ENCODE peak calls at places on chromosomes 16 and 17, in seven cellular contexts. P is CD8-positive, alpha-beta memory T cell; S is CD4-positive, CD25-positive, alpha-beta regulatory T cell; U is testis; W is GM23248; T is Peyer's patch; X is colonic mucosa. M is an unnamed sample. For H3K36me3 and H3K4me1, the result is how much of the 10 kb centered on the place peaks cover.

GRCh38 chr17:59751955-59752413 is 44.5 kb downstream of the VMP1 start:
- DNase-seq in X (no peak), T (no peak), S (peak), P (no peak), W (peak), U (no peak), M (no peak)

GRCh38 chr16:30876867-30877266 is 17.0 kb downstream of the BCL7C start:
- DNase-seq in W (peak), T (no peak), U (no peak), X (no peak), P (no peak), S (no peak), M (no peak)

GRCh38 chr17:75764711-75765421 is at the start of gene GALK1:
- DNase-seq in P (peak), X (peak), S (peak), U (peak), T (peak), W (peak), M (no peak)

GRCh38 chr16:23514381-23515152 is 4.3 kb upstream of the GGA2 start:
- DNase-seq in P (no peak), S (peak), T (no peak), U (no peak), W (no peak), X (no peak), M (no peak)

GRCh38 chr16:56793504-56793903 is 63.6 kb downstream of the NUP93 start:
- DNase-seq in X (no peak), S (peak), U (no peak), P (no peak), W (peak), T (no peak), M (no peak)

GRCh38 chr16:4494746-4495490 is 18.7 kb downstream of the HMOX2 start:
- DNase-seq in U (no peak), W (peak), P (no peak), T (no peak), S (no peak), X (no peak), M (no peak)

GRCh38 chr16:72897707-72898106 is 150.2 kb downstream of the ZFHX3 start:
- DNase-seq in P (no peak), U (no peak), S (no peak), W (no peak), X (no peak), T (no peak), M (no peak)

GRCh38 chr17:45896803-45897693 is 2.7 kb downstream of the MAPT start:
- DNase-seq in S (no peak), U (no peak), X (no peak), W (no peak), P (no peak), T (no peak), M (no peak)

GRCh38 chr16:27363797-27364196 is 38.2 kb upstream of the IL21R start:
- DNase-seq in T (peak), P (no peak), U (peak), W (no peak), S (no peak), X (peak), M (no peak)

GRCh38 chr17:61248399-61248798 is 151.2 kb upstream of the TBX2 start:
- DNase-seq in T (no peak), S (no peak), W (peak), P (no peak), X (peak), U (no peak), M (no peak)

GRCh38 chr17:56629450-56630187 is 36.1 kb downstream of the NOG start:
- DNase-seq in X (no peak), P (no peak), W (peak), S (peak), U (no peak), T (no peak), M (no peak)

GRCh38 chr16:27281285-27281684 is 12.7 kb upstream of the NSMCE1 start:
- DNase-seq in T (no peak), X (no peak), P (no peak), W (no peak), S (no peak), U (no peak), M (no peak)

GRCh38 chr17:2936351-2936750 is 127.1 kb downstream of the OR1D5 start:
- DNase-seq in T (no peak), W (no peak), U (no peak), P (no peak), X (no peak), S (no peak), M (no peak)

GRCh38 chr16:54284931-54285413 is 1.6 kb downstream of the IRX3 start:
- DNase-seq in P (no peak), T (no peak), X (no peak), S (no peak), W (peak), U (no peak), M (no peak)

GRCh38 chr16:58031016-58031800 is 5.7 kb downstream of the MMP15 start:
- DNase-seq in T (peak), P (no peak), U (no peak), X (no peak), S (no peak), W (no peak), M (no peak)

GRCh38 chr16:30934827-30935557 is 11.6 kb downstream of the FBXL19 start:
- DNase-seq in W (peak), S (no peak), X (peak), P (no peak), T (no peak), U (peak), M (no peak)

GRCh38 chr16:46765050-46765449 is 16.9 kb upstream of the MYLK3 start:
- DNase-seq in S (no peak), P (no peak), W (peak), T (no peak), X (no peak), U (no peak), M (no peak)

GRCh38 chr17:65190467-65191095 is 53.4 kb downstream of the RGS9 start:
- DNase-seq in U (no peak), T (no peak), P (no peak), S (no peak), X (no peak), W (peak), M (no peak)

GRCh38 chr16:86509759-86510464 is 415 bp upstream of the FOXF1 start:
- DNase-seq in S (no peak), X (peak), U (no peak), W (peak), T (no peak), P (no peak), M (no peak)

GRCh38 chr16:71441348-71441781 is 489 bp downstream of the TLE7 start:
- DNase-seq in X (no peak), U (peak), P (no peak), T (no peak), S (no peak), W (no peak), M (no peak)

GRCh38 chr16:84598391-84598750 is 19.5 kb downstream of the COTL1 start:
- DNase-seq in P (no peak), W (no peak), S (peak), T (no peak), X (no peak), U (no peak), M (no peak)

GRCh38 chr16:75387951-75388350 is 45.4 kb downstream of the CFDP1 start:
- DNase-seq in U (no peak), X (no peak), P (no peak), S (no peak), W (no peak), T (no peak), M (no peak)

GRCh38 chr17:64091116-64091515 is 38.8 kb downstream of the ERN1 start:
- DNase-seq in X (no peak), T (no peak), P (no peak), W (peak), S (peak), U (no peak), M (no peak)

GRCh38 chr16:68951991-68952877 is 108.9 kb downstream of the TANGO6 start:
- DNase-seq in T (no peak), P (no peak), U (no peak), X (no peak), S (no peak), W (peak), M (no peak)

GRCh38 chr17:35795007-35795870 is at the start of gene MMP28:
- DNase-seq in U (peak), T (peak), W (peak), S (peak), P (peak), X (peak), M (no peak)

GRCh38 chr17:76893623-76894358 is 25.6 kb downstream of the MGAT5B start:
- DNase-seq in W (no peak), U (no peak), S (no peak), X (no peak), P (no peak), T (no peak), M (no peak)

GRCh38 chr16:54143410-54143809 is 143.2 kb downstream of the IRX3 start:
- DNase-seq in W (no peak), U (no peak), X (no peak), P (no peak), T (no peak), S (no peak), M (no peak)

GRCh38 chr17:31470592-31470991 is 79.1 kb downstream of the RAB11FIP4 start:
- DNase-seq in T (no peak), W (peak), X (no peak), P (no peak), U (no peak), S (no peak), M (no peak)

GRCh38 chr17:31467502-31468256 is 76.2 kb downstream of the RAB11FIP4 start:
- DNase-seq in T (no peak), P (no peak), U (peak), X (no peak), W (no peak), S (no peak), M (no peak)

GRCh38 chr17:31475378-31476162 is 84.1 kb downstream of the RAB11FIP4 start:
- DNase-seq in S (no peak), P (no peak), T (no peak), X (no peak), U (no peak), W (no peak), M (no peak)

GRCh38 chr17:31469959-31470358 is 78.5 kb downstream of the RAB11FIP4 start:
- DNase-seq in U (no peak), W (no peak), T (no peak), S (no peak), X (no peak), P (no peak), M (no peak)

DNA sequence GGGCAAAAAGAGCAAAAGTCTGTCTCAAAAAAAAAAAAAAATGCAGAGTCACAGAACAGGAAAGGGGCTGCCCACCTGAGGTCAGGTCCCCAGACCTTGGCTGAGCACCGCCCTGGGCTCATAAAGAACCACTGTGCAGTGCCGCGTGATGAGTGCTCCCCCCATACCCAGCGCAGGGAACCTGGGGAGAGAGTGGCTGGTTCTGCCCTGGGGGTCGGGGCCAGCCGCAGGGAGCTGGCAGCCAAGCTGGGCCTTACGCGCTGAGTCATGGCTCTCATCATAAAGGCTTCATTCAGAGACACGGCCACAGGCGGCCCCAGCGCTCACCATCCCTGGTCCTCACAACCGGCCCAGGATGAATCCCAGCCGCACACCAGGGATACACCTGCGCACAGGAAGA is 80.7 kb downstream of the RAB11FIP4 start:
- DNase-seq in P (no peak), U (no peak), S (no peak), T (no peak), X (no peak), W (no peak), M (no peak)
- H3K36me3 ChIP-seq in P (under half), U (under half), S (under half), T (under half), X (under half), W (under half), M (under half)

GRCh38 chr16:66363196-66363777 is 3.2 kb upstream of the CDH5 start:
- DNase-seq in P (no peak), X (no peak), U (no peak), W (no peak), S (no peak), T (no peak), M (no peak)
- H3K4me1 ChIP-seq in P (under half), X (under half), U (under half), W (under half), S (under half), T (under half), M (under half)

GRCh38 chr17:910503-911194 is 68.9 kb downstream of the NXN start:
- DNase-seq in S (no peak), X (no peak), T (no peak), P (no peak), U (no peak), W (peak), M (no peak)
- H3K4me3 ChIP-seq in S (no peak), X (no peak), T (no peak), P (no peak), U (no peak), W (peak), M (no peak)

DNA sequence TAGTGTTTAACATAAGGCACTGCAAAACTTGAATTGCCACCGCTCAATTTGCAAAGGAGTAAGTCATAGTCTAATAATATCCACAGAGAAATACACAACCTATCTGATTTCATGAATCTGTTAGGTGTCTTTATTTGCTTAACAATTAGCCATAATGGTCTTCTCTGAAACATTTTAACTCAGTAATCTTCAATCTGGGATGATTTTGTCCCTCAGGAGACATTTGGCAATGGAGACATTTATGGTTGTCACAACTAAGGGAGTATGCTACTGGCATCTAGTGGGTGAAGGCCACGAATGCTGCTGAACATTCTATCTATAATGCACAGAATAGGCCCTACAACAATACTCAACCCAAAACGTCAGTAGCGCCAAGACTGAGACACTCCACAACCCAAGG is 4.3 kb downstream of the UBE2G1 start:
- DNase-seq in W (peak), S (no peak), P (no peak), X (no peak), U (peak), T (no peak), M (no peak)
- H3K36me3 ChIP-seq in W (under half), S (under half), P (under half), X (under half), U (under half), T (under half), M (under half)

GRCh38 chr17:15942207-15942833 is 2.6 kb upstream of the ADORA2B start:
- DNase-seq in P (no peak), U (no peak), S (no peak), X (no peak), T (peak), W (peak), M (no peak)
- H3K4me1 ChIP-seq in P (under half), U (under half), S (under half), X (under half), T (under half), W (under half), M (under half)

DNA sequence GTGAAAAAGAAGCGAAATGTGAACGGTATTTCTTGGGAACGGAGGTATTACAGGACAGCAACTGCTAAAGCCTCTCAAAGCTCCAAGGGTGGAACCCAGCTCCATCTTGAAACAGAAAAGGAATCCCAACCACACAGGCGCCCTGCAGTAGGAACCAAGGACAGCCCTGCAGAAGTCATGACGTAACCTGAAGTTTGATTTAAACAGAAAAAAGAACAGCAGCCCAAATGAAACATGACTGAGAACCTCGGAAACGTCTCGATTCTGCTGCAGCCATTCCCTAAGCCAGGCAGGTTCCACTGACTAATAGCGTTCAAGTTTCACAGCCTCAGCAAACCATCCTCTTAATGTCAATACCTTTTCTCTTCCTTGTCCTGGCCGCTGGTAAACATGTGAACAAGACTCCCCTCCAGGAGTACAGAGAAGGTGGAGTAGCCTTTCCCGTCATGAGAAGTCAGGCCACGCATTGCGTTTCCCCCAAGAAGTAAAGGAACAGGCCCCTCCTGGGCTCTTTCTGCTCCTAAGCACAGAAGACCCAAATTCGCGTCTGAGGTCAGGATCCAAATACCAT is 20.1 kb downstream of the SIAH1 start:
- DNase-seq in P (no peak), W (peak), X (peak), U (no peak), S (no peak), T (no peak), M (no peak)
- H3K4me3 ChIP-seq in P (peak), W (peak), X (peak), U (no peak), S (peak), T (peak), M (peak)

GRCh38 chr17:68766640-68767039 is 165.5 kb upstream of the FAM20A start:
- DNase-seq in P (no peak), S (no peak), U (no peak), X (no peak), W (no peak), T (no peak), M (no peak)

GRCh38 chr17:68763551-68763950 is 162.4 kb upstream of the FAM20A start:
- DNase-seq in U (no peak), X (no peak), W (peak), T (no peak), S (no peak), P (no peak), M (no peak)

GRCh38 chr17:68760141-68760475 is 158.9 kb upstream of the FAM20A start:
- DNase-seq in X (no peak), P (no peak), U (no peak), S (no peak), W (no peak), T (no peak), M (no peak)

GRCh38 chr17:68759343-68760140 is 158.4 kb upstream of the FAM20A start:
- DNase-seq in W (peak), S (no peak), P (no peak), U (peak), T (peak), X (peak), M (peak)

GRCh38 chr17:68762911-68763310 is 161.7 kb upstream of the FAM20A start:
- DNase-seq in P (no peak), X (no peak), T (no peak), W (no peak), S (no peak), U (no peak), M (no peak)
- H3K36me3 ChIP-seq in P (under half), X (under half), T (under half), W (under half), S (under half), U (under half), M (under half)

GRCh38 chr17:78387982-78388941 is 9.8 kb downstream of the PGS1 start:
- DNase-seq in W (no peak), T (no peak), U (no peak), S (no peak), P (no peak), X (no peak), M (no peak)
- H3K4me1 ChIP-seq in W (half or more), T (under half), U (under half), S (half or more), P (half or more), X (under half), M (under half)

GRCh38 chr17:81518785-81519283 is 6.2 kb upstream of the ACTG1 start:
- DNase-seq in T (peak), W (peak), U (no peak), P (no peak), X (peak), S (no peak), M (no peak)

GRCh38 chr17:81518113-81518784 is 5.7 kb upstream of the ACTG1 start:
- DNase-seq in W (peak), X (no peak), U (no peak), T (no peak), P (no peak), S (no peak), M (no peak)

GRCh38 chr17:81522491-81523125 is 5.6 kb upstream of the FSCN2 start:
- DNase-seq in S (no peak), X (no peak), P (no peak), W (no peak), T (no peak), U (no peak), M (no peak)

GRCh38 chr17:81519284-81520020 is 6.9 kb upstream of the ACTG1 start:
- DNase-seq in P (peak), X (peak), S (peak), U (no peak), T (peak), W (peak), M (peak)

GRCh38 chr17:81520021-81520894 is 7.7 kb upstream of the ACTG1 start:
- DNase-seq in U (no peak), S (no peak), P (no peak), X (no peak), T (no peak), W (no peak), M (no peak)
- H3K4me3 ChIP-seq in U (no peak), S (no peak), P (no peak), X (peak), T (peak), W (no peak), M (peak)

DNA sequence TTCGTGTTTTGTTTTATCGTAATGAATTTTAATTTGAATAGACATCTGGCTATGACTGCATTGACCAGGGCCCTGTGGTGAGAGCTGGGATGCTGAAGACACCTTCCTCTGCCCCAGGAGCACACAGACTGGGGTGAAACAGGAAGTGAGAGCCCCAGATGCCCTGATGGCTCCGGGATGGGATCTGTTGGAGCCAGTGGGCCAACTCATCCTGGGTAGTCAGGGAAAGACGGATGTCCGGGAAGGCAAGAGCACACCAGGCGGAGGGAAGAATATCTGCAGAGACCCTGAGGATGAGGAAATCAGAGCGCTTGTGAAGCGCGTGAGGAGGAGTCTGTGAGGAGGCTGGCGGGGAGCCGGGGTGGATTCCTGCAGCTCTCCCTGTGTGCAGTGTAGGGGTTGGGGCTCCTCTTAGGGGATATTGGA is 71.5 kb upstream of the LGALS9 start:
- DNase-seq in X (peak), T (no peak), S (no peak), P (no peak), W (peak), U (peak), M (no peak)
- H3K36me3 ChIP-seq in X (under half), T (under half), S (under half), P (under half), W (under half), U (under half), M (under half)